ENCODE peak calls at places on chromosomes 2 and 18, in nine cellular contexts. One of them, this sample, is unnamed.

GRCh38 chr2:224151161-224151560 is 112.1 kb upstream of the SERPINE2 start:
- DNase-seq in ovary: no peak
- DNase-seq in GM20000: no peak
- DNase-seq in brain microvascular endothelial cell: no peak
- DNase-seq in OCI-LY7: no peak
- DNase-seq in right lobe of liver: no peak
- DNase-seq in fibroblast of lung: no peak
- DNase-seq in CD8-positive, alpha-beta T cell: no peak
- DNase-seq in WTC11: no peak
- DNase-seq in this sample: no peak

GRCh38 chr2:170929686-170930050 is 615 bp downstream of the GORASP2 start:
- DNase-seq in ovary: peak
- DNase-seq in GM20000: peak
- DNase-seq in brain microvascular endothelial cell: peak
- DNase-seq in OCI-LY7: peak
- DNase-seq in right lobe of liver: peak
- DNase-seq in fibroblast of lung: peak
- DNase-seq in CD8-positive, alpha-beta T cell: peak
- DNase-seq in WTC11: peak
- DNase-seq in this sample: peak

GRCh38 chr2:122480381-122481243 is 725.2 kb downstream of the TSN start:
- DNase-seq in ovary: no peak
- DNase-seq in GM20000: no peak
- DNase-seq in brain microvascular endothelial cell: no peak
- DNase-seq in OCI-LY7: no peak
- DNase-seq in right lobe of liver: no peak
- DNase-seq in fibroblast of lung: no peak
- DNase-seq in CD8-positive, alpha-beta T cell: no peak
- DNase-seq in WTC11: no peak
- DNase-seq in this sample: no peak

GRCh38 chr2:240957656-240958365 is 40.6 kb upstream of the SNED1 start:
- DNase-seq in ovary: peak
- DNase-seq in GM20000: no peak
- DNase-seq in brain microvascular endothelial cell: no peak
- DNase-seq in OCI-LY7: no peak
- DNase-seq in right lobe of liver: no peak
- DNase-seq in fibroblast of lung: no peak
- DNase-seq in CD8-positive, alpha-beta T cell: no peak
- DNase-seq in WTC11: no peak
- DNase-seq in this sample: no peak

GRCh38 chr2:206158563-206159345 is 490 bp downstream of the NDUFS1 start:
- DNase-seq in ovary: no peak
- DNase-seq in GM20000: no peak
- DNase-seq in brain microvascular endothelial cell: no peak
- DNase-seq in OCI-LY7: no peak
- DNase-seq in right lobe of liver: no peak
- DNase-seq in fibroblast of lung: peak
- DNase-seq in CD8-positive, alpha-beta T cell: no peak
- DNase-seq in WTC11: no peak
- DNase-seq in this sample: peak

GRCh38 chr2:127897531-127898187 is 11.9 kb upstream of the AMMECR1L start:
- DNase-seq in ovary: no peak
- DNase-seq in GM20000: no peak
- DNase-seq in brain microvascular endothelial cell: no peak
- DNase-seq in OCI-LY7: no peak
- DNase-seq in right lobe of liver: no peak
- DNase-seq in fibroblast of lung: no peak
- DNase-seq in CD8-positive, alpha-beta T cell: no peak
- DNase-seq in WTC11: no peak
- DNase-seq in this sample: no peak

GRCh38 chr2:48525269-48525943 is 4.5 kb upstream of the STON1 start:
- DNase-seq in ovary: no peak
- DNase-seq in GM20000: no peak
- DNase-seq in brain microvascular endothelial cell: no peak
- DNase-seq in OCI-LY7: no peak
- DNase-seq in right lobe of liver: no peak
- DNase-seq in fibroblast of lung: no peak
- DNase-seq in CD8-positive, alpha-beta T cell: no peak
- DNase-seq in WTC11: no peak
- DNase-seq in this sample: no peak

GRCh38 chr2:178796079-178796677 is 11.0 kb downstream of the TTN start:
- DNase-seq in ovary: no peak
- DNase-seq in GM20000: peak
- DNase-seq in brain microvascular endothelial cell: no peak
- DNase-seq in OCI-LY7: peak
- DNase-seq in right lobe of liver: no peak
- DNase-seq in fibroblast of lung: peak
- DNase-seq in CD8-positive, alpha-beta T cell: no peak
- DNase-seq in WTC11: no peak
- DNase-seq in this sample: peak

GRCh38 chr2:140383781-140384180 is 1603.6 kb upstream of the NXPH2 start:
- DNase-seq in ovary: no peak
- DNase-seq in GM20000: no peak
- DNase-seq in brain microvascular endothelial cell: no peak
- DNase-seq in OCI-LY7: no peak
- DNase-seq in right lobe of liver: no peak
- DNase-seq in fibroblast of lung: peak
- DNase-seq in CD8-positive, alpha-beta T cell: no peak
- DNase-seq in WTC11: no peak
- DNase-seq in this sample: no peak

GRCh38 chr2:144452169-144453038 is 67.5 kb downstream of the ZEB2 start:
- DNase-seq in ovary: no peak
- DNase-seq in GM20000: no peak
- DNase-seq in brain microvascular endothelial cell: peak
- DNase-seq in OCI-LY7: no peak
- DNase-seq in right lobe of liver: no peak
- DNase-seq in fibroblast of lung: peak
- DNase-seq in CD8-positive, alpha-beta T cell: no peak
- DNase-seq in WTC11: peak
- DNase-seq in this sample: no peak

GRCh38 chr18:48693625-48694262 is 154.9 kb downstream of the CTIF start:
- DNase-seq in ovary: no peak
- DNase-seq in GM20000: no peak
- DNase-seq in brain microvascular endothelial cell: peak
- DNase-seq in OCI-LY7: no peak
- DNase-seq in right lobe of liver: no peak
- DNase-seq in fibroblast of lung: peak
- DNase-seq in CD8-positive, alpha-beta T cell: no peak
- DNase-seq in WTC11: no peak
- DNase-seq in this sample: no peak

GRCh38 chr18:9835112-9835755 is 50.5 kb upstream of the TXNDC2 start:
- DNase-seq in ovary: no peak
- DNase-seq in GM20000: no peak
- DNase-seq in brain microvascular endothelial cell: no peak
- DNase-seq in OCI-LY7: no peak
- DNase-seq in right lobe of liver: no peak
- DNase-seq in fibroblast of lung: peak
- DNase-seq in CD8-positive, alpha-beta T cell: no peak
- DNase-seq in WTC11: no peak
- DNase-seq in this sample: no peak

GRCh38 chr2:219125225-219125885 is 35.3 kb downstream of the NHEJ1 start:
- DNase-seq in ovary: no peak
- DNase-seq in GM20000: no peak
- DNase-seq in brain microvascular endothelial cell: peak
- DNase-seq in OCI-LY7: no peak
- DNase-seq in right lobe of liver: peak
- DNase-seq in fibroblast of lung: peak
- DNase-seq in CD8-positive, alpha-beta T cell: no peak
- DNase-seq in WTC11: no peak
- DNase-seq in this sample: no peak

GRCh38 chr2:64455031-64455332 is 1.0 kb downstream of the LGALSL start:
- DNase-seq in ovary: no peak
- DNase-seq in GM20000: peak
- DNase-seq in brain microvascular endothelial cell: no peak
- DNase-seq in OCI-LY7: no peak
- DNase-seq in right lobe of liver: no peak
- DNase-seq in fibroblast of lung: no peak
- DNase-seq in CD8-positive, alpha-beta T cell: no peak
- DNase-seq in WTC11: no peak
- DNase-seq in this sample: peak

GRCh38 chr2:62340981-62341624 is 145.2 kb downstream of the B3GNT2 start:
- DNase-seq in ovary: no peak
- DNase-seq in GM20000: no peak
- DNase-seq in brain microvascular endothelial cell: peak
- DNase-seq in OCI-LY7: no peak
- DNase-seq in right lobe of liver: no peak
- DNase-seq in fibroblast of lung: peak
- DNase-seq in CD8-positive, alpha-beta T cell: no peak
- DNase-seq in WTC11: no peak
- DNase-seq in this sample: no peak

DNA sequence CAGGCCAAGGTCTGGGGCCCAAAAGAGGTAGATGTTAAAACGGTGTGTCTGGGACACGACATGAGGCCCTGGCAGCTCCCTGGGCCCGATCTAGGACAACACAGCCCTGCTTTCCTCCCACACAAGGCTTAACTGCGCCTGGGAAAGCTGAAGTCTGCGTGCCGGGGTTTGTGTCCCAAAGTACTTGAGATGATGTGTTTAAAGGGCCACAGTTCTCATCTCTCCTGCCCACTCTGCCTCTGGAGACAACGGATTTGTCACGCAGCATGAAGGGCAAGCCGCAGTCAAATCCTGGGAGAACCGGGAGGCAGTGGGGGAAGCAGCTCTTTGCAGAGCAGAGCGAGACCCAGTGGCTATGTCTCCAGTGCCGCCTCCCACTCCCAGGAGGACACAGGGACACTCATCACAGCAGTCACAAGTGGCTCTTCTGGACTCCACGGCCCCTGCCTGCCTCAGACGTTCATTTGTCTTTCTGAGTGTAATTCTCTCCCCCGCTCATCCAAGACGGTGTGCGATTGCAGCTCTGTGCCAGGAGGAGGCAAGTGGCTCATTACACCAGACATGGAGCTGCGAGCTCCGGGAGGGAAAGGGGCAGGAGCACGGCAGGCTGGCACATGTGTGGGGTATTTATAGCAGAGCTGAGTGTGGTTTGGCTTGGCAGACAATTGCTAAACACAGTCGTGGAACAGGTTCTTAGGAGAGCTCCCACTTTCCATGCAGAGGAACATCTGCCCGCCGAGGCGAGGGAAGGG is 57.7 kb upstream of the SEMA4C start:
- DNase-seq in ovary: no peak
- DNase-seq in GM20000: no peak
- DNase-seq in brain microvascular endothelial cell: no peak
- DNase-seq in OCI-LY7: no peak
- DNase-seq in right lobe of liver: no peak
- DNase-seq in fibroblast of lung: peak
- DNase-seq in CD8-positive, alpha-beta T cell: no peak
- DNase-seq in WTC11: no peak
- DNase-seq in this sample: no peak
- TF ChIP-seq CTCF in ovary: no peak
- TF ChIP-seq CTCF in GM20000: no peak
- TF ChIP-seq CTCF in brain microvascular endothelial cell: peak
- TF ChIP-seq CTCF in OCI-LY7: no peak
- TF ChIP-seq CTCF in right lobe of liver: no peak
- TF ChIP-seq CTCF in fibroblast of lung: no peak
- TF ChIP-seq CTCF in CD8-positive, alpha-beta T cell: no peak
- TF ChIP-seq CTCF in WTC11: no peak
- TF ChIP-seq CTCF in this sample: no peak

DNA sequence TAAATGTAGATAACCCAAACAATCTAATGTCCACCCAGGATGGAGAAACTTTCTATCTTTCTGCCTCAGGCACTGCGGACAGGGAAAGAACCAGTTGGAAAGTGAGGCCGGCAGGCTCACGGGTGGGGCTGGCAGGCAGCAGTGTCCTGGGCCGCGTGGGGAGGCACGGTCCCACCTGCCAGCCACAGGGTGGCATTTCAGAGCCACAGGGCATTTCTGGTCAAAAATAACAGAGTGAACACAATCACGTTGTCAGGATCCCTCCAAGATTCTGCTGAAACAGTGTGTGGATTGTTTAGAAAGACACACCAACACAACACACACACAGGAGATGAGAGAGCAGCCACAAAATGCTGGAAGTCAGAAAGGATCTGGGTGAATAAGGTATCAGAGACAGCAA is 174.1 kb downstream of the HDAC4 start:
- DNase-seq in ovary: no peak
- DNase-seq in GM20000: no peak
- DNase-seq in brain microvascular endothelial cell: no peak
- DNase-seq in OCI-LY7: no peak
- DNase-seq in right lobe of liver: no peak
- DNase-seq in fibroblast of lung: no peak
- DNase-seq in CD8-positive, alpha-beta T cell: no peak
- DNase-seq in WTC11: no peak
- DNase-seq in this sample: no peak
- TF ChIP-seq CTCF in ovary: no peak
- TF ChIP-seq CTCF in GM20000: no peak
- TF ChIP-seq CTCF in brain microvascular endothelial cell: no peak
- TF ChIP-seq CTCF in OCI-LY7: peak
- TF ChIP-seq CTCF in right lobe of liver: peak
- TF ChIP-seq CTCF in fibroblast of lung: no peak
- TF ChIP-seq CTCF in CD8-positive, alpha-beta T cell: no peak
- TF ChIP-seq CTCF in WTC11: no peak
- TF ChIP-seq CTCF in this sample: no peak

GRCh38 chr2:208148803-208149202 is 2.8 kb upstream of the CRYGB start:
- DNase-seq in ovary: no peak
- DNase-seq in GM20000: no peak
- DNase-seq in brain microvascular endothelial cell: no peak
- DNase-seq in OCI-LY7: no peak
- DNase-seq in right lobe of liver: no peak
- DNase-seq in fibroblast of lung: no peak
- DNase-seq in CD8-positive, alpha-beta T cell: no peak
- DNase-seq in WTC11: no peak
- DNase-seq in this sample: no peak
- TF ChIP-seq CTCF in ovary: no peak
- TF ChIP-seq CTCF in GM20000: no peak
- TF ChIP-seq CTCF in brain microvascular endothelial cell: peak
- TF ChIP-seq CTCF in OCI-LY7: no peak
- TF ChIP-seq CTCF in right lobe of liver: peak
- TF ChIP-seq CTCF in fibroblast of lung: no peak
- TF ChIP-seq CTCF in CD8-positive, alpha-beta T cell: no peak
- TF ChIP-seq CTCF in WTC11: no peak
- TF ChIP-seq CTCF in this sample: no peak

GRCh38 chr2:220370764-220371163 is 743.3 kb downstream of the SLC4A3 start:
- DNase-seq in ovary: no peak
- DNase-seq in GM20000: no peak
- DNase-seq in brain microvascular endothelial cell: no peak
- DNase-seq in OCI-LY7: no peak
- DNase-seq in right lobe of liver: no peak
- DNase-seq in fibroblast of lung: peak
- DNase-seq in CD8-positive, alpha-beta T cell: no peak
- DNase-seq in WTC11: no peak
- DNase-seq in this sample: no peak

GRCh38 chr2:220374282-220374681 is 746.9 kb downstream of the SLC4A3 start:
- DNase-seq in ovary: no peak
- DNase-seq in GM20000: no peak
- DNase-seq in brain microvascular endothelial cell: no peak
- DNase-seq in OCI-LY7: no peak
- DNase-seq in right lobe of liver: no peak
- DNase-seq in fibroblast of lung: no peak
- DNase-seq in CD8-positive, alpha-beta T cell: no peak
- DNase-seq in WTC11: no peak
- DNase-seq in this sample: no peak

DNA sequence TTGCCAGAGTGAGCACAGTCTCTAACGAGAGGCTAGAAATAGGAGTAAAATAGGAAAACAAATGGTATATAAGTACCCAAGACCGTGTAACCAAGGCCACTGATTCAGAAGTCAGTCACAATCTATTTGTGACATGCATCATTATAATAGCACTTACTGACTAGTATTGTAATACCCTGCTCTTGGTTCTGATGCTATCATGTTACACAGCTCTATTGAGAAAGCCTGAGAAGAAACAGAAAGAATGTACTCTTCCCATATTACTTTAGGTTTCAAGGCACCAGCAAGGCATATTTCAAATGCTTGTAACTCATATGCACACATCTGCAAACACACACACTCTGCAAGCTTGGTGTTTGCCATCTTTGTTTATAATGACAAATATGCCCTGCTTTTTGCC is 746.4 kb downstream of the SLC4A3 start:
- DNase-seq in ovary: no peak
- DNase-seq in GM20000: no peak
- DNase-seq in brain microvascular endothelial cell: peak
- DNase-seq in OCI-LY7: no peak
- DNase-seq in right lobe of liver: no peak
- DNase-seq in fibroblast of lung: peak
- DNase-seq in CD8-positive, alpha-beta T cell: no peak
- DNase-seq in WTC11: no peak
- DNase-seq in this sample: no peak
- TF ChIP-seq CTCF in ovary: no peak
- TF ChIP-seq CTCF in GM20000: no peak
- TF ChIP-seq CTCF in brain microvascular endothelial cell: no peak
- TF ChIP-seq CTCF in OCI-LY7: no peak
- TF ChIP-seq CTCF in right lobe of liver: no peak
- TF ChIP-seq CTCF in fibroblast of lung: no peak
- TF ChIP-seq CTCF in CD8-positive, alpha-beta T cell: no peak
- TF ChIP-seq CTCF in WTC11: no peak
- TF ChIP-seq CTCF in this sample: no peak

This sample was measured in GM13977.